ENCODE peak calls at places on chromosomes 4 and X, in ten cellular contexts. Z is GM12878, T is Peyer's patch, Q is testis, M is A549, A is suprapubic skin, O is thyroid gland, E is tibial nerve, P is breast epithelium, H is transverse colon. I is an unnamed sample.

GRCh38 chr4:7171191-7171900 is 21.0 kb upstream of the SORCS2 start:
- DNase-seq in Z (no peak), T (peak; percentile 6), Q (no peak), M (no peak), A (no peak), O (no peak), E (no peak), P (no peak), H (no peak), I (no peak)

GRCh38 chrX:9635368-9635767 is 130.3 kb downstream of the GPR143 start:
- DNase-seq in Z (no peak), T (no peak), Q (no peak), M (no peak), A (no peak), O (no peak), E (no peak), P (no peak), H (no peak), I (no peak)

GRCh38 chr4:98430708-98431403 is 169.7 kb downstream of the RAP1GDS1 start:
- DNase-seq in Z (no peak), T (no peak), Q (no peak), M (peak; percentile 83), A (no peak), O (no peak), E (no peak), P (no peak), H (no peak), I (no peak)

GRCh38 chr4:112900416-112900815 is 149.0 kb upstream of the ANK2 start:
- DNase-seq in Z (no peak), T (no peak), Q (no peak), M (no peak), A (no peak), O (no peak), E (no peak), P (no peak), H (no peak), I (no peak)

GRCh38 chrX:131747173-131747572 is 203.3 kb downstream of the OR13H1 start:
- DNase-seq in Z (peak; percentile 98), T (peak; percentile 91), Q (no peak), M (peak; percentile 95), A (peak; percentile 70), O (no peak), E (no peak), P (no peak), H (peak; percentile 86), I (no peak)

GRCh38 chr4:184453402-184454160 is 20.8 kb downstream of the IRF2 start:
- DNase-seq in Z (no peak), T (peak; percentile 75), Q (peak; percentile 60), M (no peak), A (no peak), O (peak; percentile 19), E (peak; percentile 19), P (no peak), H (peak; percentile 59), I (no peak)

GRCh38 chr4:71294301-71294700 is 44.5 kb upstream of the SLC4A4 start:
- DNase-seq in Z (no peak), T (no peak), Q (no peak), M (no peak), A (no peak), O (no peak), E (no peak), P (no peak), H (no peak), I (no peak)

GRCh38 chr4:169663894-169664293 is 43.5 kb downstream of the CLCN3 start:
- DNase-seq in Z (no peak), T (no peak), Q (no peak), M (no peak), A (no peak), O (no peak), E (no peak), P (no peak), H (no peak), I (no peak)

GRCh38 chr4:128354205-128354821 is 66.7 kb upstream of the PGRMC2 start:
- DNase-seq in Z (no peak), T (peak; percentile 51), Q (no peak), M (peak; percentile 88), A (no peak), O (peak; percentile 94), E (peak; percentile 18), P (no peak), H (peak; percentile 17), I (no peak)

GRCh38 chr4:17814140-17814539 is 3.4 kb downstream of the NCAPG start:
- DNase-seq in Z (no peak), T (no peak), Q (no peak), M (no peak), A (no peak), O (no peak), E (no peak), P (no peak), H (no peak), I (no peak)

GRCh38 chrX:150966235-150966634 is 16.9 kb upstream of the HMGB3 start:
- DNase-seq in Z (no peak), T (no peak), Q (no peak), M (no peak), A (no peak), O (no peak), E (no peak), P (no peak), H (no peak), I (no peak)

GRCh38 chr4:107760281-107760947 is 40.4 kb upstream of the PAPSS1 start:
- DNase-seq in Z (no peak), T (peak; percentile 77), Q (no peak), M (peak; percentile 47), A (no peak), O (peak; percentile 2), E (no peak), P (no peak), H (peak; percentile 67), I (no peak)

GRCh38 chr4:145716200-145716599 is 36.3 kb downstream of the C4orf51 start:
- DNase-seq in Z (no peak), T (no peak), Q (no peak), M (no peak), A (no peak), O (peak; percentile 52), E (no peak), P (no peak), H (no peak), I (no peak)

GRCh38 chr4:88018471-88018870 is 11.0 kb downstream of the PKD2 start:
- DNase-seq in Z (no peak), T (no peak), Q (no peak), M (no peak), A (peak; percentile 65), O (no peak), E (peak; percentile 47), P (no peak), H (no peak), I (no peak)

GRCh38 chr4:184441461-184442392 is 32.6 kb downstream of the IRF2 start:
- DNase-seq in Z (no peak), T (no peak), Q (no peak), M (no peak), A (no peak), O (no peak), E (no peak), P (no peak), H (no peak), I (no peak)

GRCh38 chrX:30141966-30142365 is 73.4 kb upstream of the MAGEB2 start:
- DNase-seq in Z (no peak), T (no peak), Q (peak; percentile 25), M (peak; percentile 62), A (no peak), O (no peak), E (no peak), P (no peak), H (no peak), I (no peak)

GRCh38 chrX:24676403-24677024 is 17.2 kb upstream of the POLA1 start:
- DNase-seq in Z (no peak), T (no peak), Q (no peak), M (peak; percentile 18), A (no peak), O (peak; percentile 4), E (no peak), P (no peak), H (no peak), I (no peak)

GRCh38 chrX:102959471-102959870 is 22.4 kb downstream of the RAB40AL start:
- DNase-seq in Z (no peak), T (no peak), Q (no peak), M (no peak), A (no peak), O (no peak), E (no peak), P (no peak), H (no peak), I (no peak)

GRCh38 chr4:99949034-99949998 is 759 bp downstream of the H2AZ1 start:
- DNase-seq in Z (peak; percentile 77), T (peak; percentile 96), Q (peak; percentile 93), M (peak; percentile 92), A (peak; percentile 94), O (peak; percentile 95), E (peak; percentile 93), P (peak; percentile 88), H (peak; percentile 95), I (peak; percentile 96)
- TF ChIP-seq POLR2A in Z (peak; percentile 78), T (peak; percentile 8), Q (no peak), M (no peak), A (no peak), O (peak; percentile 47), E (no peak), P (no peak), H (peak; percentile 63), I (no peak)

DNA sequence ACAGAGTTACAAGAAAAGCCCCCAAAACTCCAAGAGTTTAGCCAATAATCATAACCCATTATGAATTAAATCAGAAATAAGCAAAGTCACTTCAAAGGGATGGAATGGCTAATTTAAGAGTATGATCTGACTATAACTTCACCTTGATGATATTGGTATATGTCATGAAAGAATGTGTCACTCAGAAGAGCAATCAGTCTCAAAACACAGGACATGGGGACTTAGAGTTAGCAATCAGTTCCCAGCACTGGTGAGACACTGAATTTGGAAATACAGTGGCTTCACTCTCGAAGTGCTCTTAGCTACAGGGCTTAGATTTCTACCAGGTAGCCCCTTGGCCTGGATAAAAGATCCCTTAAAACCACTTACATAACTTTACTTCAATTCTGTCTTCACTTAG is 65.7 kb upstream of the EXOC1L start:
- DNase-seq in Z (no peak), T (no peak), Q (no peak), M (no peak), A (no peak), O (no peak), E (no peak), P (no peak), H (no peak), I (no peak)
- TF ChIP-seq POLR2A in Z (no peak), T (no peak), Q (no peak), M (no peak), A (no peak), O (no peak), E (no peak), P (no peak), H (no peak), I (no peak)

DNA sequence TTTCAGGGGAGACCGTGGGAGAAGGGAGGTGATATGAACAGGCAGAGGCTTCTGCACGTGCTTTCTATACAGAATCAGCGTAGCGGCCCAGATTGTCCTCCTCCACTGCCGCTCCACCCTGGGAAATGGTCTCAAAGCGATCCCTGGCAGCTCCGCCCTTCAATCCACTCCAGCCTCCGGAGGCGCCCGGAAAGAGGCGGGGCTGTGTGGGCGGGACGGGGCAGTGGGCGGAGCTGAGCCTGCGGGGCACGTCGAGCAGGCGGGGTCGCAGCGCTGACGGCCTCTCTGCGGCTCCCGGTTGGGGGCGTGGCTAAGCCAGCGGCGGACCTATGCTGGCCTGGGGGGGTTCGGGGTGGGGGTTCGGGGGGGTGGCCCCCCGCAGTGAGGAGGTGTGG is 210 bp upstream of the SMIM10L2A start:
- DNase-seq in Z (peak; percentile 19), T (peak; percentile 93), Q (peak; percentile 88), M (peak; percentile 79), A (peak; percentile 85), O (peak; percentile 86), E (peak; percentile 58), P (peak; percentile 78), H (peak; percentile 88), I (peak; percentile 93)
- TF ChIP-seq POLR2A in Z (no peak), T (no peak), Q (no peak), M (peak; percentile 13), A (no peak), O (peak; percentile 61), E (no peak), P (no peak), H (no peak), I (no peak)

GRCh38 chr4:80335554-80336358 is at the start of gene CFAP299:
- DNase-seq in Z (peak; percentile 44), T (peak; percentile 88), Q (peak; percentile 95), M (peak; percentile 77), A (peak; percentile 75), O (peak; percentile 93), E (peak; percentile 68), P (peak; percentile 70), H (peak; percentile 87), I (no peak)
- TF ChIP-seq POLR2A in Z (no peak), T (no peak), Q (no peak), M (no peak), A (no peak), O (peak; percentile 13), E (no peak), P (no peak), H (no peak), I (no peak)